ENCODE peak calls at places on chromosome 3, in six cellular contexts. One of them, this sample, is unnamed.

GRCh38 chr3:24363242-24363641 is 131.4 kb downstream of the THRB start:
- DNase-seq in psoas muscle: no peak
- DNase-seq in breast epithelium: peak; percentile 39
- DNase-seq in hepatocyte: peak; percentile 35
- DNase-seq in GM06990: no peak
- DNase-seq in foreskin fibroblast: peak; percentile 67
- DNase-seq in this sample: no peak

GRCh38 chr3:170740726-170741591 is 129.0 kb downstream of the RPL22L1 start:
- DNase-seq in hepatocyte: peak; percentile 57
- DNase-seq in psoas muscle: peak; percentile 60
- DNase-seq in GM06990: no peak
- DNase-seq in foreskin fibroblast: peak; percentile 96
- DNase-seq in breast epithelium: peak; percentile 82
- DNase-seq in this sample: no peak

GRCh38 chr3:63912768-63913588 is 795 bp upstream of the SCAANT1 start:
- DNase-seq in foreskin fibroblast: peak; percentile 64
- DNase-seq in psoas muscle: peak; percentile 47
- DNase-seq in hepatocyte: peak; percentile 84
- DNase-seq in GM06990: no peak
- DNase-seq in breast epithelium: peak; percentile 73
- DNase-seq in this sample: peak; percentile 55

GRCh38 chr3:194925614-194926013 is 239.9 kb downstream of the FAM43A start:
- DNase-seq in psoas muscle: no peak
- DNase-seq in foreskin fibroblast: no peak
- DNase-seq in GM06990: no peak
- DNase-seq in hepatocyte: no peak
- DNase-seq in breast epithelium: no peak
- DNase-seq in this sample: no peak

GRCh38 chr3:105598047-105598796 is 231.5 kb downstream of the ALCAM start:
- DNase-seq in psoas muscle: no peak
- DNase-seq in GM06990: no peak
- DNase-seq in hepatocyte: peak; percentile 19
- DNase-seq in foreskin fibroblast: peak; percentile 93
- DNase-seq in breast epithelium: no peak
- DNase-seq in this sample: no peak

GRCh38 chr3:60775956-60776355 is 475.3 kb downstream of the FHIT start:
- DNase-seq in hepatocyte: no peak
- DNase-seq in GM06990: no peak
- DNase-seq in breast epithelium: peak; percentile 35
- DNase-seq in psoas muscle: no peak
- DNase-seq in foreskin fibroblast: no peak
- DNase-seq in this sample: no peak

GRCh38 chr3:195757371-195757770 is 36.6 kb downstream of the MUC20 start:
- DNase-seq in hepatocyte: no peak
- DNase-seq in breast epithelium: no peak
- DNase-seq in foreskin fibroblast: no peak
- DNase-seq in GM06990: no peak
- DNase-seq in psoas muscle: no peak
- DNase-seq in this sample: no peak

GRCh38 chr3:158355623-158356588 is 215.1 kb upstream of the MLF1 start:
- DNase-seq in hepatocyte: no peak
- DNase-seq in foreskin fibroblast: no peak
- DNase-seq in breast epithelium: no peak
- DNase-seq in psoas muscle: no peak
- DNase-seq in GM06990: peak; percentile 64
- DNase-seq in this sample: no peak

GRCh38 chr3:134281912-134282658 is 31.4 kb upstream of the RYK start:
- DNase-seq in psoas muscle: no peak
- DNase-seq in foreskin fibroblast: no peak
- DNase-seq in hepatocyte: no peak
- DNase-seq in GM06990: no peak
- DNase-seq in breast epithelium: no peak
- DNase-seq in this sample: no peak

GRCh38 chr3:87026246-87026645 is 35.3 kb upstream of the VGLL3 start:
- DNase-seq in foreskin fibroblast: no peak
- DNase-seq in hepatocyte: peak; percentile 6
- DNase-seq in psoas muscle: no peak
- DNase-seq in breast epithelium: no peak
- DNase-seq in GM06990: no peak
- DNase-seq in this sample: no peak

GRCh38 chr3:52294320-52295150 is 6.9 kb downstream of the GLYCTK start:
- DNase-seq in foreskin fibroblast: no peak
- DNase-seq in GM06990: no peak
- DNase-seq in breast epithelium: no peak
- DNase-seq in psoas muscle: no peak
- DNase-seq in hepatocyte: no peak
- DNase-seq in this sample: no peak

GRCh38 chr3:30232142-30232541 is 374.3 kb upstream of the TGFBR2 start:
- DNase-seq in foreskin fibroblast: peak; percentile 93
- DNase-seq in hepatocyte: no peak
- DNase-seq in GM06990: no peak
- DNase-seq in breast epithelium: no peak
- DNase-seq in psoas muscle: no peak
- DNase-seq in this sample: no peak

GRCh38 chr3:155890671-155891190 is 20.3 kb downstream of the GMPS start:
- DNase-seq in foreskin fibroblast: peak; percentile 14
- DNase-seq in hepatocyte: peak; percentile 7
- DNase-seq in GM06990: no peak
- DNase-seq in psoas muscle: no peak
- DNase-seq in breast epithelium: no peak
- DNase-seq in this sample: no peak

GRCh38 chr3:173799073-173799830 is 401.7 kb downstream of the NLGN1 start:
- DNase-seq in hepatocyte: no peak
- DNase-seq in GM06990: no peak
- DNase-seq in foreskin fibroblast: peak; percentile 55
- DNase-seq in psoas muscle: no peak
- DNase-seq in breast epithelium: no peak
- DNase-seq in this sample: no peak

GRCh38 chr3:33980252-33980651 is 181.8 kb downstream of the PDCD6IP start:
- DNase-seq in psoas muscle: no peak
- DNase-seq in hepatocyte: peak; percentile 54
- DNase-seq in foreskin fibroblast: peak; percentile 87
- DNase-seq in breast epithelium: no peak
- DNase-seq in GM06990: no peak
- DNase-seq in this sample: no peak

GRCh38 chr3:65385805-65386204 is 652.9 kb downstream of the MAGI1 start:
- DNase-seq in breast epithelium: no peak
- DNase-seq in foreskin fibroblast: no peak
- DNase-seq in hepatocyte: no peak
- DNase-seq in psoas muscle: no peak
- DNase-seq in GM06990: no peak
- DNase-seq in this sample: no peak

GRCh38 chr3:195751584-195751983 is 30.8 kb downstream of the MUC20 start:
- DNase-seq in breast epithelium: no peak
- DNase-seq in foreskin fibroblast: no peak
- DNase-seq in GM06990: no peak
- DNase-seq in psoas muscle: no peak
- DNase-seq in hepatocyte: peak; percentile 49
- DNase-seq in this sample: no peak

GRCh38 chr3:66816110-66816761 is 181.9 kb upstream of the KBTBD8 start:
- DNase-seq in hepatocyte: peak; percentile 71
- DNase-seq in breast epithelium: no peak
- DNase-seq in psoas muscle: no peak
- DNase-seq in foreskin fibroblast: peak; percentile 73
- DNase-seq in GM06990: no peak
- DNase-seq in this sample: peak; percentile 36

GRCh38 chr3:64829331-64829730 is 141.5 kb upstream of the ADAMTS9 start:
- DNase-seq in foreskin fibroblast: no peak
- DNase-seq in GM06990: no peak
- DNase-seq in breast epithelium: no peak
- DNase-seq in hepatocyte: no peak
- DNase-seq in psoas muscle: no peak
- DNase-seq in this sample: no peak

GRCh38 chr3:190319660-190320059 is 2.6 kb downstream of the CLDN1 start:
- DNase-seq in hepatocyte: no peak
- DNase-seq in psoas muscle: no peak
- DNase-seq in foreskin fibroblast: peak; percentile 34
- DNase-seq in GM06990: no peak
- DNase-seq in breast epithelium: no peak
- DNase-seq in this sample: no peak

GRCh38 chr3:177680442-177680821 is 483.1 kb upstream of the TBL1XR1 start:
- DNase-seq in breast epithelium: no peak
- DNase-seq in psoas muscle: no peak
- DNase-seq in GM06990: no peak
- DNase-seq in foreskin fibroblast: peak; percentile 40
- DNase-seq in hepatocyte: no peak
- DNase-seq in this sample: no peak

GRCh38 chr3:149454746-149455145 is 19.8 kb upstream of the TM4SF4 start:
- DNase-seq in psoas muscle: no peak
- DNase-seq in hepatocyte: no peak
- DNase-seq in breast epithelium: no peak
- DNase-seq in GM06990: no peak
- DNase-seq in foreskin fibroblast: peak; percentile 80
- DNase-seq in this sample: no peak

GRCh38 chr3:127275287-127275781 is 12.5 kb downstream of the PRR20G start:
- DNase-seq in hepatocyte: no peak
- DNase-seq in breast epithelium: peak; percentile 90
- DNase-seq in foreskin fibroblast: peak; percentile 29
- DNase-seq in psoas muscle: no peak
- DNase-seq in GM06990: no peak
- DNase-seq in this sample: no peak

GRCh38 chr3:105827101-105827634 is 41.6 kb downstream of the CBLB start:
- DNase-seq in hepatocyte: no peak
- DNase-seq in GM06990: no peak
- DNase-seq in breast epithelium: no peak
- DNase-seq in foreskin fibroblast: no peak
- DNase-seq in psoas muscle: no peak
- DNase-seq in this sample: no peak

GRCh38 chr3:193345431-193345830 is 33.1 kb downstream of the ATP13A5 start:
- DNase-seq in breast epithelium: no peak
- DNase-seq in foreskin fibroblast: no peak
- DNase-seq in psoas muscle: no peak
- DNase-seq in GM06990: no peak
- DNase-seq in hepatocyte: no peak
- DNase-seq in this sample: no peak

GRCh38 chr3:4432233-4432632 is 34.8 kb downstream of the SUMF1 start:
- DNase-seq in psoas muscle: no peak
- DNase-seq in GM06990: no peak
- DNase-seq in hepatocyte: no peak
- DNase-seq in foreskin fibroblast: no peak
- DNase-seq in breast epithelium: no peak
- DNase-seq in this sample: no peak

GRCh38 chr3:171362575-171362974 is 97.6 kb downstream of the TNIK start:
- DNase-seq in GM06990: no peak
- DNase-seq in breast epithelium: no peak
- DNase-seq in hepatocyte: no peak
- DNase-seq in psoas muscle: no peak
- DNase-seq in foreskin fibroblast: no peak
- DNase-seq in this sample: no peak

GRCh38 chr3:195094211-195094921 is 176.6 kb downstream of the XXYLT1 start:
- DNase-seq in GM06990: peak; percentile 73
- DNase-seq in psoas muscle: peak; percentile 8
- DNase-seq in foreskin fibroblast: no peak
- DNase-seq in hepatocyte: no peak
- DNase-seq in breast epithelium: no peak
- DNase-seq in this sample: peak; percentile 64

GRCh38 chr3:151282921-151283320 is 4.6 kb upstream of the P2RY14 start:
- DNase-seq in foreskin fibroblast: peak; percentile 68
- DNase-seq in psoas muscle: no peak
- DNase-seq in GM06990: no peak
- DNase-seq in hepatocyte: peak; percentile 52
- DNase-seq in breast epithelium: no peak
- DNase-seq in this sample: peak; percentile 51

GRCh38 chr3:134093906-134094305 is 64.2 kb upstream of the SLCO2A1 start:
- DNase-seq in GM06990: no peak
- DNase-seq in foreskin fibroblast: no peak
- DNase-seq in psoas muscle: no peak
- DNase-seq in hepatocyte: no peak
- DNase-seq in breast epithelium: no peak
- DNase-seq in this sample: no peak

GRCh38 chr3:171620825-171621434 is 160.7 kb upstream of the TNIK start:
- DNase-seq in breast epithelium: no peak
- DNase-seq in foreskin fibroblast: peak; percentile 27
- DNase-seq in psoas muscle: no peak
- DNase-seq in GM06990: no peak
- DNase-seq in hepatocyte: peak; percentile 37
- DNase-seq in this sample: no peak

GRCh38 chr3:109117939-109118338 is at the start of gene MORC1:
- DNase-seq in hepatocyte: no peak
- DNase-seq in breast epithelium: no peak
- DNase-seq in psoas muscle: no peak
- DNase-seq in foreskin fibroblast: no peak
- DNase-seq in GM06990: peak; percentile 2
- DNase-seq in this sample: no peak
- TF ChIP-seq CTCF in hepatocyte: no peak
- TF ChIP-seq CTCF in breast epithelium: no peak
- TF ChIP-seq CTCF in psoas muscle: no peak
- TF ChIP-seq CTCF in foreskin fibroblast: no peak
- TF ChIP-seq CTCF in GM06990: no peak
- TF ChIP-seq CTCF in this sample: no peak

GRCh38 chr3:44969170-44969569 is 6.8 kb downstream of the ZDHHC3 start:
- DNase-seq in GM06990: no peak
- DNase-seq in hepatocyte: no peak
- DNase-seq in breast epithelium: no peak
- DNase-seq in psoas muscle: no peak
- DNase-seq in foreskin fibroblast: no peak
- DNase-seq in this sample: no peak
- TF ChIP-seq CTCF in GM06990: no peak
- TF ChIP-seq CTCF in hepatocyte: no peak
- TF ChIP-seq CTCF in breast epithelium: no peak
- TF ChIP-seq CTCF in psoas muscle: no peak
- TF ChIP-seq CTCF in foreskin fibroblast: no peak
- TF ChIP-seq CTCF in this sample: no peak

GRCh38 chr3:135965506-135966348 is at the start of gene PPP2R3A:
- DNase-seq in psoas muscle: peak; percentile 86
- DNase-seq in hepatocyte: peak; percentile 91
- DNase-seq in foreskin fibroblast: peak; percentile 93
- DNase-seq in breast epithelium: peak; percentile 79
- DNase-seq in GM06990: peak; percentile 81
- DNase-seq in this sample: peak; percentile 89

GRCh38 chr3:135966875-135967274 is 1.3 kb downstream of the PPP2R3A start:
- DNase-seq in GM06990: no peak
- DNase-seq in breast epithelium: no peak
- DNase-seq in foreskin fibroblast: no peak
- DNase-seq in psoas muscle: no peak
- DNase-seq in hepatocyte: peak; percentile 14
- DNase-seq in this sample: no peak

GRCh38 chr3:135965129-135965505 is 411 bp upstream of the PPP2R3A start:
- DNase-seq in psoas muscle: no peak
- DNase-seq in GM06990: no peak
- DNase-seq in hepatocyte: no peak
- DNase-seq in foreskin fibroblast: no peak
- DNase-seq in breast epithelium: no peak
- DNase-seq in this sample: no peak

GRCh38 chr3:135967867-135968266 is 2.3 kb downstream of the PPP2R3A start:
- DNase-seq in breast epithelium: no peak
- DNase-seq in foreskin fibroblast: no peak
- DNase-seq in hepatocyte: peak; percentile 34
- DNase-seq in GM06990: no peak
- DNase-seq in psoas muscle: no peak
- DNase-seq in this sample: no peak

GRCh38 chr3:135966349-135966695 is 794 bp downstream of the PPP2R3A start:
- DNase-seq in GM06990: no peak
- DNase-seq in breast epithelium: no peak
- DNase-seq in foreskin fibroblast: no peak
- DNase-seq in hepatocyte: peak; percentile 61
- DNase-seq in psoas muscle: no peak
- DNase-seq in this sample: no peak
- TF ChIP-seq CTCF in GM06990: no peak
- TF ChIP-seq CTCF in breast epithelium: no peak
- TF ChIP-seq CTCF in foreskin fibroblast: no peak
- TF ChIP-seq CTCF in hepatocyte: no peak
- TF ChIP-seq CTCF in psoas muscle: no peak
- TF ChIP-seq CTCF in this sample: no peak

GRCh38 chr3:154111365-154111764 is 9.8 kb upstream of the ARHGEF26 start:
- DNase-seq in breast epithelium: no peak
- DNase-seq in hepatocyte: no peak
- DNase-seq in psoas muscle: no peak
- DNase-seq in foreskin fibroblast: no peak
- DNase-seq in GM06990: no peak
- DNase-seq in this sample: no peak
- TF ChIP-seq CTCF in breast epithelium: no peak
- TF ChIP-seq CTCF in hepatocyte: no peak
- TF ChIP-seq CTCF in psoas muscle: no peak
- TF ChIP-seq CTCF in foreskin fibroblast: no peak
- TF ChIP-seq CTCF in GM06990: no peak
- TF ChIP-seq CTCF in this sample: no peak

This sample was measured in GM13977.